ENCODE peak calls at places on chromosomes 12 and 14, in nine cellular contexts. C, F, P, I, N, B, L, E and U are unnamed samples.

GRCh38 chr14:20327005-20327869 is 5.8 kb downstream of the CCNB1IP1 start:
- DNase-seq in C (no peak), F (peak; percentile 81), P (peak; percentile 33), I (no peak), N (peak; percentile 65), B (no peak), L (no peak), E (no peak), U (no peak)

GRCh38 chr14:105647784-105648608 is 121.6 kb downstream of the TMEM121 start:
- DNase-seq in C (peak; percentile 76), F (no peak), P (no peak), I (no peak), N (no peak), B (no peak), L (no peak), E (no peak), U (no peak)

GRCh38 chr14:105147701-105148603 is 20.6 kb downstream of the JAG2 start:
- DNase-seq in C (peak; percentile 81), F (no peak), P (no peak), I (peak; percentile 19), N (no peak), B (no peak), L (no peak), E (no peak), U (no peak)

GRCh38 chr14:81221579-81222102 is 882 bp upstream of the GTF2A1 start:
- DNase-seq in C (no peak), F (no peak), P (peak; percentile 26), I (no peak), N (no peak), B (no peak), L (no peak), E (no peak), U (no peak)

GRCh38 chr14:96294246-96294645 is 38.2 kb downstream of the BDKRB1 start:
- DNase-seq in C (no peak), F (no peak), P (no peak), I (no peak), N (no peak), B (no peak), L (no peak), E (no peak), U (no peak)

GRCh38 chr12:62032838-62033237 is 227.4 kb upstream of the USP15 start:
- DNase-seq in C (no peak), F (peak; percentile 7), P (no peak), I (no peak), N (no peak), B (no peak), L (no peak), E (no peak), U (no peak)

GRCh38 chr12:68291396-68292036 is 38.1 kb upstream of the IL22 start:
- DNase-seq in C (no peak), F (peak; percentile 28), P (no peak), I (no peak), N (no peak), B (no peak), L (no peak), E (no peak), U (no peak)

GRCh38 chr14:57413849-57414248 is 23.5 kb downstream of the NAA30 start:
- DNase-seq in C (no peak), F (no peak), P (no peak), I (no peak), N (no peak), B (no peak), L (no peak), E (no peak), U (no peak)

GRCh38 chr12:3138896-3139590 is 61.9 kb downstream of the TSPAN9 start:
- DNase-seq in C (no peak), F (no peak), P (no peak), I (no peak), N (peak; percentile 44), B (no peak), L (no peak), E (no peak), U (no peak)

GRCh38 chr12:64625243-64626077 is 15.2 kb downstream of the RASSF3 start:
- DNase-seq in C (no peak), F (peak; percentile 94), P (peak; percentile 74), I (peak; percentile 27), N (no peak), B (peak; percentile 79), L (peak; percentile 54), E (peak; percentile 68), U (peak; percentile 86)

GRCh38 chr14:74860899-74861733 is 14.8 kb downstream of the PROX2 start:
- DNase-seq in C (peak; percentile 94), F (peak; percentile 92), P (peak; percentile 95), I (peak; percentile 87), N (peak; percentile 93), B (peak; percentile 94), L (peak; percentile 93), E (peak; percentile 77), U (peak; percentile 44)

GRCh38 chr14:100188392-100189030 is 29.1 kb upstream of the DEGS2 start:
- DNase-seq in C (peak; percentile 58), F (no peak), P (no peak), I (no peak), N (no peak), B (no peak), L (no peak), E (no peak), U (no peak)

GRCh38 chr14:27686137-27686536 is 1080.5 kb upstream of the FOXG1 start:
- DNase-seq in C (no peak), F (peak; percentile 45), P (no peak), I (no peak), N (no peak), B (no peak), L (no peak), E (no peak), U (no peak)
- TF ChIP-seq CTCF in C (no peak), F (no peak), P (no peak), I (no peak), N (no peak), B (no peak), L (no peak), E (no peak), U (no peak)

GRCh38 chr14:31122098-31122611 is 85.4 kb downstream of the HECTD1 start:
- DNase-seq in C (no peak), F (no peak), P (no peak), I (no peak), N (no peak), B (no peak), L (no peak), E (no peak), U (no peak)

GRCh38 chr14:31126680-31127079 is 80.9 kb downstream of the HECTD1 start:
- DNase-seq in C (no peak), F (no peak), P (no peak), I (no peak), N (no peak), B (no peak), L (no peak), E (no peak), U (no peak)

GRCh38 chr14:31125231-31125630 is 82.4 kb downstream of the HECTD1 start:
- DNase-seq in C (no peak), F (no peak), P (no peak), I (no peak), N (no peak), B (no peak), L (no peak), E (no peak), U (no peak)

GRCh38 chr14:31122921-31123320 is 84.7 kb downstream of the HECTD1 start:
- DNase-seq in C (no peak), F (no peak), P (no peak), I (no peak), N (no peak), B (no peak), L (no peak), E (no peak), U (no peak)

DNA sequence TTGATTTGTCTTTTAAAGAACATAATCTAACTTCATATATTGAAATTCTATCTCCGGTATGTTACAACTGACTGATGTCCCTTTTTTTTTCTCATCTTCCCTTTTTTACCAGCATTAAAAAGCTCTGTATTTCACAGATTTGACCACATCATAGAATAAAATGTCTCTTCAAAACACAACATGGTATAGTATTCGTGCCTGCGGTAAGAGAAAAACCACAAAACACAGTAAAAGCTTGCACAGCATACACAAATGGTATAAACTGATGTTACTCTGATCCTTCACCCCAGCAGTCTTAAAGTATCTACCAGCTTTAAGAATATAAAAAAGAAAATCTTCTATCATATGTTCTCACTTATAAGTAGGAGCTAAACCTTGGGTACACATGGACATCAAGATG is 83.4 kb downstream of the HECTD1 start:
- DNase-seq in C (no peak), F (no peak), P (no peak), I (peak; percentile 28), N (no peak), B (no peak), L (no peak), E (no peak), U (no peak)
- H3K36me3 ChIP-seq in C (peaks cover 97% of the 10 kb centered on the region), F (peaks cover 59% of the 10 kb centered on the region), P (peaks cover 20% of the 10 kb centered on the region), I (peaks cover 39% of the 10 kb centered on the region), N (peaks cover 10% of the 10 kb centered on the region), B (peaks cover 82% of the 10 kb centered on the region), L (peaks cover 82% of the 10 kb centered on the region), E (peaks cover 30% of the 10 kb centered on the region), U (peaks cover 3% of the 10 kb centered on the region)

GRCh38 chr12:52045794-52046199 is 5.4 kb upstream of the NR4A1 start:
- DNase-seq in C (peak; percentile 89), F (no peak), P (peak; percentile 82), I (no peak), N (no peak), B (no peak), L (peak; percentile 77), E (peak; percentile 57), U (no peak)
- H3K4me3 ChIP-seq in C (no peak overlapping the region), F (no peak overlapping the region), P (no peak overlapping the region), I (no peak overlapping the region), N (no peak overlapping the region), B (peak overlapping the region; percentile 53), L (no peak overlapping the region), E (no peak overlapping the region), U (no peak overlapping the region)

GRCh38 chr12:49104822-49105221 is 5.8 kb downstream of the LMBR1L start:
- DNase-seq in C (no peak), F (no peak), P (no peak), I (no peak), N (no peak), B (no peak), L (no peak), E (no peak), U (no peak)

GRCh38 chr12:49098703-49099102 is 4.1 kb upstream of the DHH start:
- DNase-seq in C (no peak), F (no peak), P (no peak), I (no peak), N (no peak), B (no peak), L (no peak), E (no peak), U (no peak)

GRCh38 chr12:49097381-49097780 is 2.8 kb upstream of the DHH start:
- DNase-seq in C (no peak), F (no peak), P (no peak), I (no peak), N (no peak), B (no peak), L (no peak), E (no peak), U (no peak)

GRCh38 chr12:49098035-49098451 is 3.4 kb upstream of the DHH start:
- DNase-seq in C (no peak), F (peak; percentile 58), P (peak; percentile 49), I (peak; percentile 63), N (peak; percentile 78), B (peak; percentile 48), L (peak; percentile 54), E (no peak), U (no peak)

DNA sequence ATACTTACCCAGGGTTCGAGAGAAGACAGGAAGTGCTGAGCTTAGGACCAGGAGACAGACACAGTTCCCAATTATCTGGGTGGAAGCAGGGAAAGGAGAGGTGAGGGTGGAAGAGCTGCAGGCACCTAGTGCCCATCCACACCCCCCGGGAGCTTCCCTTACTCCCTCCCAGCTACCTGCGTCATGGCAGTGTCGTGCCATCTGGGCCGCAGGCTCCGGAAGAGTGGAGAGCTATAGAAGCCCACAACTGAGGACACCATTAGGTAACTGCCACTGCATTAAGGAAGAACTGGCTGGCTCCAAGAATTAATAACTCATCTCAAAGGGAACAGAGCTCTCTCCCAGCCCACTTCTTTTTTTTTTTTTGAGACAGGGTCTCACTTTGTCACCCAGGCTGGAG is 5.8 kb upstream of the DHH start:
- DNase-seq in C (no peak), F (no peak), P (no peak), I (no peak), N (no peak), B (no peak), L (no peak), E (no peak), U (no peak)
- TF ChIP-seq CTCF in C (no peak), F (no peak), P (no peak), I (no peak), N (no peak), B (no peak), L (no peak), E (no peak), U (no peak)